ENCODE peak calls at places on chromosomes 4 and X, in four cellular contexts. I, G, D and L are unnamed samples. For H3K4me1, the result is how much of the 10 kb centered on the place peaks cover.

GRCh38 chrX:49155243-49155899 is 7.2 kb upstream of the MAGIX start:
- DNase-seq in I (peak), D (no peak), G (peak), L (no peak)

GRCh38 chrX:72280210-72280882 is 3.3 kb upstream of the RPS4X start:
- DNase-seq in D (no peak), I (no peak), G (no peak), L (no peak)

GRCh38 chr4:124961138-124961750 is 248.7 kb upstream of the ANKRD50 start:
- DNase-seq in I (no peak), D (no peak), G (no peak), L (no peak)

GRCh38 chr4:94419956-94420355 is 31.8 kb upstream of the PDLIM5 start:
- DNase-seq in G (no peak), I (no peak), D (no peak), L (no peak)

GRCh38 chr4:175971393-175972179 is 94.1 kb upstream of the WDR17 start:
- DNase-seq in D (no peak), G (no peak), I (no peak), L (no peak)

GRCh38 chr4:104490770-104491395 is 3.8 kb downstream of the CXXC4 start:
- DNase-seq in I (peak), D (peak), G (peak), L (peak)

GRCh38 chr4:25970241-25970675 is 56.2 kb downstream of the SMIM20 start:
- DNase-seq in G (no peak), D (no peak), I (peak), L (peak)

GRCh38 chr4:185469539-185470154 is 1.9 kb downstream of the CCDC110 start:
- DNase-seq in D (no peak), I (peak), G (no peak), L (no peak)

GRCh38 chrX:10615931-10616780 is 4.2 kb downstream of the MID1 start:
- DNase-seq in I (peak), D (no peak), G (peak), L (peak)

GRCh38 chr4:8160572-8160971 is 2.0 kb upstream of the ABLIM2 start:
- DNase-seq in G (no peak), I (no peak), D (no peak), L (no peak)

GRCh38 chr4:184460495-184461285 is 13.7 kb downstream of the IRF2 start:
- DNase-seq in D (no peak), I (no peak), G (no peak), L (no peak)

GRCh38 chr4:166078956-166079355 is 205.9 kb downstream of the TLL1 start:
- DNase-seq in I (no peak), D (no peak), G (no peak), L (no peak)

GRCh38 chr4:86036729-86037128 is 323.1 kb downstream of the MAPK10 start:
- DNase-seq in I (no peak), D (no peak), G (no peak), L (no peak)

GRCh38 chr4:150854600-150854999 is 160.5 kb downstream of the LRBA start:
- DNase-seq in I (no peak), D (no peak), G (no peak), L (no peak)

GRCh38 chr4:101853028-101853427 is 62.5 kb downstream of the BANK1 start:
- DNase-seq in I (no peak), G (no peak), D (no peak), L (no peak)

GRCh38 chrX:9746148-9746880 is 19.3 kb downstream of the GPR143 start:
- DNase-seq in G (no peak), I (no peak), D (no peak), L (no peak)

GRCh38 chr4:184357783-184358182 is 116.6 kb downstream of the IRF2 start:
- DNase-seq in G (no peak), I (no peak), D (no peak), L (no peak)

GRCh38 chr4:8390604-8391003 is 49.9 kb downstream of the ACOX3 start:
- DNase-seq in G (no peak), D (no peak), I (no peak), L (no peak)

GRCh38 chr4:162891788-162892707 is 274.6 kb downstream of the NAF1 start:
- DNase-seq in I (no peak), D (no peak), G (no peak), L (no peak)

GRCh38 chr4:10743357-10743756 is 58.8 kb upstream of the CLNK start:
- DNase-seq in I (no peak), D (no peak), G (no peak), L (no peak)

GRCh38 chr4:52843958-52844357 is 18.2 kb upstream of the RASL11B start:
- DNase-seq in G (no peak), D (no peak), I (no peak), L (no peak)

GRCh38 chr4:152705918-152706317 is 26.1 kb upstream of the TMEM154 start:
- DNase-seq in I (no peak), D (no peak), G (no peak), L (no peak)

GRCh38 chr4:22356996-22357596 is 158.8 kb downstream of the ADGRA3 start:
- DNase-seq in G (no peak), D (no peak), I (no peak), L (no peak)

GRCh38 chr4:18042012-18042411 is 20.5 kb upstream of the LCORL start:
- DNase-seq in I (no peak), G (no peak), D (no peak), L (no peak)

GRCh38 chr4:177573487-177573886 is 131.2 kb upstream of the AGA start:
- DNase-seq in I (no peak), G (no peak), D (no peak), L (no peak)

GRCh38 chr4:91734682-91735081 is 569.1 kb upstream of the GRID2 start:
- DNase-seq in I (no peak), G (no peak), D (no peak), L (no peak)

GRCh38 chr4:179766938-179767337 is 2324.7 kb upstream of the AGA start:
- DNase-seq in G (no peak), D (no peak), I (no peak), L (no peak)

GRCh38 chr4:14749910-14750309 is 252.4 kb upstream of the CPEB2 start:
- DNase-seq in D (no peak), G (no peak), I (peak), L (peak)

GRCh38 chr4:118799235-118799932 is 36.5 kb downstream of the SEC24D start:
- DNase-seq in I (no peak), G (no peak), D (no peak), L (no peak)

GRCh38 chrX:154348114-154348531 is 26.3 kb downstream of the FLNA start:
- DNase-seq in I (no peak), G (peak), D (no peak), L (peak)

GRCh38 chr4:27005512-27006246 is 145.0 kb downstream of the STIM2 start:
- DNase-seq in I (no peak), G (no peak), D (no peak), L (no peak)

GRCh38 chr4:133711817-133712216 is 489.8 kb downstream of the PABPC4L start:
- DNase-seq in I (no peak), G (no peak), D (no peak), L (no peak)

GRCh38 chrX:117995378-117995777 is 121.2 kb downstream of the KLHL13 start:
- DNase-seq in I (no peak), D (no peak), G (no peak), L (no peak)

GRCh38 chrX:101693476-101693875 is 33.8 kb upstream of the ARMCX2 start:
- DNase-seq in G (no peak), I (no peak), D (no peak), L (no peak)
- H3K4me3 ChIP-seq in G (no peak), I (no peak), D (no peak), L (no peak)

GRCh38 chrX:97334850-97335249 is 451.1 kb downstream of the RPA4 start:
- DNase-seq in D (no peak), G (no peak), I (no peak), L (no peak)
- H3K4me1 ChIP-seq in D (under half), G (under half), I (under half), L (under half)

GRCh38 chrX:120301497-120301896 is 9.8 kb downstream of the TMEM255A start:
- DNase-seq in D (no peak), I (no peak), G (no peak), L (no peak)
- H3K4me3 ChIP-seq in D (no peak), I (no peak), G (no peak), L (no peak)

GRCh38 chr4:168864831-168865541 is 145.1 kb downstream of the CBR4 start:
- DNase-seq in G (no peak), I (no peak), D (no peak), L (no peak)
- H3K4me1 ChIP-seq in G (under half), I (under half), D (under half), L (under half)